ENCODE peak calls at places on chromosomes 13 and 19, in five cellular contexts. One of them, this sample, is unnamed.

GRCh38 chr19:927044-927706 is 1.3 kb downstream of the ARID3A start:
- DNase-seq in heart left ventricle: peak; percentile 79
- DNase-seq in suprapubic skin: peak; percentile 93
- DNase-seq in tibial nerve: peak; percentile 75
- DNase-seq in prostate gland: no peak
- DNase-seq in this sample: peak; percentile 96

GRCh38 chr13:113904411-113904810 is 40.5 kb upstream of the GAS6 start:
- DNase-seq in suprapubic skin: peak; percentile 53
- DNase-seq in prostate gland: no peak
- DNase-seq in tibial nerve: no peak
- DNase-seq in heart left ventricle: peak; percentile 76
- DNase-seq in this sample: peak; percentile 82

GRCh38 chr13:24097064-24097463 is 63.5 kb upstream of the SPATA13 start:
- DNase-seq in suprapubic skin: no peak
- DNase-seq in prostate gland: no peak
- DNase-seq in heart left ventricle: no peak
- DNase-seq in tibial nerve: no peak
- DNase-seq in this sample: no peak

GRCh38 chr19:13275016-13275722 is 125.0 kb downstream of the IER2 start:
- DNase-seq in prostate gland: no peak
- DNase-seq in tibial nerve: no peak
- DNase-seq in suprapubic skin: no peak
- DNase-seq in heart left ventricle: no peak
- DNase-seq in this sample: no peak

GRCh38 chr19:36060430-36060829 is 5.7 kb downstream of the WDR62 start:
- DNase-seq in suprapubic skin: no peak
- DNase-seq in tibial nerve: no peak
- DNase-seq in heart left ventricle: peak; percentile 54
- DNase-seq in prostate gland: no peak
- DNase-seq in this sample: no peak

GRCh38 chr19:13077233-13077632 is 25.4 kb downstream of the LYL1 start:
- DNase-seq in heart left ventricle: no peak
- DNase-seq in suprapubic skin: no peak
- DNase-seq in prostate gland: no peak
- DNase-seq in tibial nerve: no peak
- DNase-seq in this sample: no peak

GRCh38 chr13:40352385-40352778 is 314.1 kb downstream of the FOXO1 start:
- DNase-seq in heart left ventricle: peak; percentile 36
- DNase-seq in prostate gland: no peak
- DNase-seq in suprapubic skin: peak; percentile 82
- DNase-seq in tibial nerve: peak; percentile 28
- DNase-seq in this sample: peak; percentile 68

GRCh38 chr19:7905298-7905697 is 1.6 kb downstream of the MAP2K7 start:
- DNase-seq in prostate gland: no peak
- DNase-seq in heart left ventricle: no peak
- DNase-seq in suprapubic skin: no peak
- DNase-seq in tibial nerve: no peak
- DNase-seq in this sample: peak; percentile 86

GRCh38 chr13:36789061-36789460 is 30.0 kb upstream of the RFXAP start:
- DNase-seq in tibial nerve: no peak
- DNase-seq in suprapubic skin: no peak
- DNase-seq in prostate gland: no peak
- DNase-seq in heart left ventricle: no peak
- DNase-seq in this sample: no peak

GRCh38 chr13:40539954-40540706 is 126.3 kb downstream of the FOXO1 start:
- DNase-seq in suprapubic skin: no peak
- DNase-seq in heart left ventricle: no peak
- DNase-seq in prostate gland: peak; percentile 34
- DNase-seq in tibial nerve: no peak
- DNase-seq in this sample: no peak

GRCh38 chr19:19053508-19054314 is 10.1 kb upstream of the SLC25A42 start:
- DNase-seq in prostate gland: peak; percentile 37
- DNase-seq in tibial nerve: no peak
- DNase-seq in suprapubic skin: no peak
- DNase-seq in heart left ventricle: peak; percentile 79
- DNase-seq in this sample: no peak
- TF ChIP-seq POLR2A in prostate gland: no peak
- TF ChIP-seq POLR2A in tibial nerve: no peak
- TF ChIP-seq POLR2A in suprapubic skin: no peak
- TF ChIP-seq POLR2A in heart left ventricle: no peak
- TF ChIP-seq POLR2A in this sample: no peak

DNA sequence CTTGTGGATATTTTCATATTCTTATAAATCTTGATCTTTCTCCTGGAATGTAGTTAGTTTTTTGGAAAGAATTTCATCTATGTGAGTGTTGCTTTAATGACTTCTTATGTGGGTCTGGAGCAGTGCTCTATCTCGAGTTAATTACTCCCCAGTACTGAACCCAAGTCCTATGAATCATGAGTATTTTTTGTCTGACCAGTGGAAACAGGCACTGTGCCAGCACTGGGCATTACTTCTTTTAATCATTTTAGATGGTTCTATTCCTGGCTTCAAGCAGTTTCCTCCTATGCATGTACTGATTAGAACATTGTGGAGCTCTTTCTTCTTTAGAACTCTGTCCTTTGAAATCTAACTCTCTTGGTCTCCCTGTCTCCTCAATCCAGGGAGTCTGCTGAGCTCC is 466.3 kb downstream of the PCDH17 start:
- DNase-seq in suprapubic skin: no peak
- DNase-seq in tibial nerve: no peak
- DNase-seq in heart left ventricle: no peak
- DNase-seq in prostate gland: no peak
- DNase-seq in this sample: no peak
- TF ChIP-seq CTCF in suprapubic skin: no peak
- TF ChIP-seq CTCF in tibial nerve: no peak
- TF ChIP-seq CTCF in heart left ventricle: no peak
- TF ChIP-seq CTCF in prostate gland: no peak
- TF ChIP-seq CTCF in this sample: no peak

GRCh38 chr19:44757735-44758505 is 9.4 kb downstream of the BCL3 start:
- DNase-seq in prostate gland: no peak
- DNase-seq in tibial nerve: peak; percentile 69
- DNase-seq in suprapubic skin: no peak
- DNase-seq in heart left ventricle: peak; percentile 92
- DNase-seq in this sample: no peak
- H3K4me3 ChIP-seq in prostate gland: peak overlapping the region; percentile 23
- H3K4me3 ChIP-seq in tibial nerve: peak overlapping the region; percentile 40
- H3K4me3 ChIP-seq in suprapubic skin: peak overlapping the region; percentile 40
- H3K4me3 ChIP-seq in heart left ventricle: peak overlapping the region; percentile 12
- H3K4me3 ChIP-seq in this sample: no peak overlapping the region

GRCh38 chr13:104431895-104432294 is 1365.7 kb upstream of the SLC10A2 start:
- DNase-seq in suprapubic skin: no peak
- DNase-seq in prostate gland: no peak
- DNase-seq in tibial nerve: no peak
- DNase-seq in heart left ventricle: no peak
- DNase-seq in this sample: no peak
- TF ChIP-seq POLR2A in suprapubic skin: no peak
- TF ChIP-seq POLR2A in prostate gland: no peak
- TF ChIP-seq POLR2A in tibial nerve: no peak
- TF ChIP-seq POLR2A in heart left ventricle: no peak
- TF ChIP-seq POLR2A in this sample: no peak

GRCh38 chr13:30037306-30037705 is 186.9 kb upstream of the UBL3 start:
- DNase-seq in heart left ventricle: no peak
- DNase-seq in prostate gland: no peak
- DNase-seq in suprapubic skin: no peak
- DNase-seq in tibial nerve: no peak
- DNase-seq in this sample: no peak

GRCh38 chr13:30042272-30042671 is 191.9 kb upstream of the UBL3 start:
- DNase-seq in tibial nerve: no peak
- DNase-seq in suprapubic skin: peak; percentile 20
- DNase-seq in prostate gland: no peak
- DNase-seq in heart left ventricle: no peak
- DNase-seq in this sample: no peak

GRCh38 chr13:30039506-30039905 is 189.1 kb upstream of the UBL3 start:
- DNase-seq in tibial nerve: no peak
- DNase-seq in heart left ventricle: no peak
- DNase-seq in prostate gland: no peak
- DNase-seq in suprapubic skin: no peak
- DNase-seq in this sample: no peak

GRCh38 chr13:30037766-30038165 is 187.3 kb upstream of the UBL3 start:
- DNase-seq in suprapubic skin: no peak
- DNase-seq in heart left ventricle: no peak
- DNase-seq in prostate gland: no peak
- DNase-seq in tibial nerve: no peak
- DNase-seq in this sample: no peak

DNA sequence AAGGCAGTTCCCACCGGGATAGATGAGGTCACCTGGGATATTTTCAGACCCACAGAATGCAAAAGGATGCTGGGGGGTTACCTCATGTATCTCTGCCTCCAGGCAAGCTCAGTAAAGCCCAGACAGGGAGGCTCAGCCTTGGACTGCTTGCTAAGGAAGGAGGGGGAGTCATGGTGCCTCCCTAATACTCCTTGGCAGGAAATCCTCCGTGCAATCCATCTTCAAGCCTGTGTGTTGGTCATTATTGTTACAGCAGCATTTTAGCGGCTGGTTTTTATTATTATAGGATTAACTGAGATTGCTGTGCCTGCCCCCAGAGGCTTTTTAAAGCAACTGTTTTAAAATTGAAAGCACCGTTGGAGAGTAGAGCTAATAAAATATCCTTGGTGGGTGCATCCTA is 188.5 kb upstream of the UBL3 start:
- DNase-seq in prostate gland: no peak
- DNase-seq in suprapubic skin: no peak
- DNase-seq in heart left ventricle: no peak
- DNase-seq in tibial nerve: no peak
- DNase-seq in this sample: no peak
- TF ChIP-seq CTCF in prostate gland: no peak
- TF ChIP-seq CTCF in suprapubic skin: no peak
- TF ChIP-seq CTCF in heart left ventricle: no peak
- TF ChIP-seq CTCF in tibial nerve: no peak
- TF ChIP-seq CTCF in this sample: no peak

This sample was measured in lower leg skin.